ENCODE peak calls at places on chromosomes 13 and 19, in seven cellular contexts. O, Z, C, M, G, E and N are unnamed samples.

GRCh38 chr13:47933688-47934011 is 67.4 kb downstream of the SUCLA2 start:
- DNase-seq in Z (no peak), E (no peak), G (no peak), C (peak), M (no peak), O (no peak), N (no peak)

GRCh38 chr13:40488869-40489391 is 177.5 kb downstream of the FOXO1 start:
- DNase-seq in E (no peak), Z (no peak), O (no peak), G (no peak), M (no peak), C (no peak), N (no peak)

GRCh38 chr13:104577029-104577820 is 1511.0 kb upstream of the SLC10A2 start:
- DNase-seq in M (no peak), O (no peak), E (no peak), C (no peak), Z (no peak), G (no peak), N (no peak)

GRCh38 chr19:27754700-27755099 is 1458.3 kb downstream of the UQCRFS1 start:
- DNase-seq in Z (no peak), G (no peak), C (no peak), E (no peak), M (no peak), O (no peak), N (no peak)

GRCh38 chr13:84563611-84564010 is 681.3 kb upstream of the SLITRK1 start:
- DNase-seq in G (no peak), O (no peak), M (no peak), Z (no peak), C (no peak), E (no peak), N (no peak)

GRCh38 chr19:19747357-19748220 is 14.7 kb upstream of the ZNF14 start:
- DNase-seq in Z (no peak), G (no peak), O (no peak), E (no peak), C (no peak), M (peak), N (no peak)

GRCh38 chr19:31356587-31357314 is 7.5 kb upstream of the TSHZ3 start:
- DNase-seq in E (no peak), Z (no peak), G (no peak), C (no peak), M (no peak), O (no peak), N (peak)

GRCh38 chr19:4645718-4646117 is 6.4 kb downstream of the TNFAIP8L1 start:
- DNase-seq in M (no peak), G (no peak), O (no peak), C (no peak), E (no peak), Z (no peak), N (no peak)

GRCh38 chr13:42654760-42655159 is 80.8 kb downstream of the TNFSF11 start:
- DNase-seq in C (no peak), Z (no peak), E (no peak), G (no peak), M (no peak), O (no peak), N (no peak)

GRCh38 chr19:14091885-14092462 is 1.4 kb upstream of the SAMD1 start:
- DNase-seq in C (no peak), Z (no peak), G (peak), E (no peak), M (no peak), O (no peak), N (no peak)

GRCh38 chr13:113758651-113759524 is at the start of gene TMEM255B:
- DNase-seq in M (peak), C (no peak), E (peak), Z (peak), O (peak), G (peak), N (peak)

GRCh38 chr19:11378319-11379189 is 4.1 kb downstream of the SWSAP1 start:
- DNase-seq in G (peak), C (peak), M (peak), E (no peak), Z (peak), O (peak), N (peak)

GRCh38 chr13:97386832-97387486 is 47.0 kb upstream of the RAP2A start:
- DNase-seq in M (no peak), C (no peak), O (no peak), G (no peak), E (no peak), Z (no peak), N (no peak)

GRCh38 chr13:30074955-30075614 is 224.7 kb upstream of the UBL3 start:
- DNase-seq in O (no peak), G (no peak), M (no peak), Z (no peak), C (no peak), E (no peak), N (no peak)

GRCh38 chr13:43686557-43686956 is 100.2 kb downstream of the ENOX1 start:
- DNase-seq in O (no peak), Z (peak), E (peak), C (peak), G (no peak), M (no peak), N (peak)

GRCh38 chr13:29589967-29590366 is 5.5 kb downstream of the SLC7A1 start:
- DNase-seq in G (no peak), E (no peak), C (no peak), M (no peak), O (no peak), Z (no peak), N (no peak)

GRCh38 chr13:112205990-112206389 is 139.0 kb downstream of the SOX1 start:
- DNase-seq in M (no peak), C (no peak), O (no peak), Z (no peak), E (no peak), G (no peak), N (no peak)

GRCh38 chr19:49264258-49264657 is 60.7 kb downstream of the SLC6A16 start:
- DNase-seq in G (no peak), O (no peak), E (no peak), C (no peak), M (no peak), Z (no peak), N (no peak)

GRCh38 chr13:66689628-66690027 is 540.5 kb downstream of the PCDH9 start:
- DNase-seq in C (no peak), G (no peak), E (no peak), Z (no peak), M (no peak), O (no peak), N (no peak)

GRCh38 chr13:52969373-52969772 is 59.2 kb upstream of the OLFM4 start:
- DNase-seq in M (no peak), G (no peak), C (no peak), E (no peak), O (no peak), Z (no peak), N (no peak)

GRCh38 chr19:49136771-49137171 is 17.4 kb downstream of the PPFIA3 start:
- DNase-seq in C (no peak), M (peak), E (no peak), Z (no peak), O (no peak), G (no peak), N (no peak)

GRCh38 chr19:17402982-17403855 is 2.2 kb downstream of the BST2 start:
- DNase-seq in G (peak), Z (peak), M (no peak), E (no peak), C (no peak), O (no peak), N (no peak)

GRCh38 chr19:11887618-11888531 is at the start of gene ZNF69:
- DNase-seq in G (peak), M (peak), Z (no peak), C (peak), E (peak), O (peak), N (peak)

GRCh38 chr19:43690444-43690843 is 20.5 kb upstream of the PLAUR start:
- DNase-seq in M (no peak), Z (no peak), G (no peak), E (no peak), C (no peak), O (no peak), N (no peak)

GRCh38 chr13:27006519-27007161 is 165.0 kb downstream of the USP12 start:
- DNase-seq in E (no peak), Z (no peak), G (no peak), O (no peak), C (no peak), M (peak), N (peak)

GRCh38 chr19:17351815-17352435 is 14.6 kb downstream of the GTPBP3 start:
- DNase-seq in G (no peak), E (no peak), M (no peak), C (no peak), O (no peak), Z (no peak), N (no peak)

GRCh38 chr13:50380905-50381304 is 365.7 kb downstream of the KCNRG start:
- DNase-seq in O (no peak), Z (no peak), C (no peak), E (no peak), M (no peak), G (no peak), N (no peak)

GRCh38 chr13:30355405-30355741 is 48.0 kb upstream of the KATNAL1 start:
- DNase-seq in E (no peak), G (no peak), M (peak), Z (no peak), O (no peak), C (peak), N (no peak)

GRCh38 chr13:41060723-41061074 is 610 bp upstream of the WBP4 start:
- DNase-seq in G (peak), O (peak), C (peak), M (peak), Z (peak), E (peak), N (peak)

GRCh38 chr19:10543420-10544241 is at the start of gene ATG4D:
- DNase-seq in O (peak), G (peak), M (peak), Z (peak), C (peak), E (peak), N (peak)

GRCh38 chr13:67273001-67273400 is 42.9 kb upstream of the PCDH9 start:
- DNase-seq in Z (no peak), E (no peak), G (no peak), C (no peak), M (no peak), O (no peak), N (no peak)

DNA sequence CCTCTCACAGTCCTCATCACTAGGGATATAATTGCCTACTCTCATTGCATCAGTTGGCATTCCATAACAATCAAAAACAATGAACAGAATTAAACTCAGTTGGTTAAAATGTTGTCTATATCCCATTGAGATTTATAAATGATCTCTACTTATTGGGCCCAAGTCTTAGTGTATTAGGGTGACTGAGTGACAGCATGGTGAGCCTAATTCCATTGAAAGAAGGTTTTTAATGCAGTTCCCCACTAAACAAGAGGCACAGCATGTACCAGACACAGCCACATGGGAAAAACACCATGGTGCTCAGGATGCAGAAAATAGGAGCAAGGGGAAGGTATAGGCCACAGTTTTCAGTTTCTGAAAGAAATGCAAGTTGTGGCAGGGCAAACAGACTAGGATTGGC is 208.4 kb downstream of the RFC3 start:
- DNase-seq in M (no peak), E (no peak), C (no peak), O (no peak), Z (no peak), G (no peak), N (no peak)
- TF ChIP-seq POLR2A in M (no peak), E (no peak), C (no peak), O (no peak), Z (no peak), G (no peak), N (no peak)

DNA sequence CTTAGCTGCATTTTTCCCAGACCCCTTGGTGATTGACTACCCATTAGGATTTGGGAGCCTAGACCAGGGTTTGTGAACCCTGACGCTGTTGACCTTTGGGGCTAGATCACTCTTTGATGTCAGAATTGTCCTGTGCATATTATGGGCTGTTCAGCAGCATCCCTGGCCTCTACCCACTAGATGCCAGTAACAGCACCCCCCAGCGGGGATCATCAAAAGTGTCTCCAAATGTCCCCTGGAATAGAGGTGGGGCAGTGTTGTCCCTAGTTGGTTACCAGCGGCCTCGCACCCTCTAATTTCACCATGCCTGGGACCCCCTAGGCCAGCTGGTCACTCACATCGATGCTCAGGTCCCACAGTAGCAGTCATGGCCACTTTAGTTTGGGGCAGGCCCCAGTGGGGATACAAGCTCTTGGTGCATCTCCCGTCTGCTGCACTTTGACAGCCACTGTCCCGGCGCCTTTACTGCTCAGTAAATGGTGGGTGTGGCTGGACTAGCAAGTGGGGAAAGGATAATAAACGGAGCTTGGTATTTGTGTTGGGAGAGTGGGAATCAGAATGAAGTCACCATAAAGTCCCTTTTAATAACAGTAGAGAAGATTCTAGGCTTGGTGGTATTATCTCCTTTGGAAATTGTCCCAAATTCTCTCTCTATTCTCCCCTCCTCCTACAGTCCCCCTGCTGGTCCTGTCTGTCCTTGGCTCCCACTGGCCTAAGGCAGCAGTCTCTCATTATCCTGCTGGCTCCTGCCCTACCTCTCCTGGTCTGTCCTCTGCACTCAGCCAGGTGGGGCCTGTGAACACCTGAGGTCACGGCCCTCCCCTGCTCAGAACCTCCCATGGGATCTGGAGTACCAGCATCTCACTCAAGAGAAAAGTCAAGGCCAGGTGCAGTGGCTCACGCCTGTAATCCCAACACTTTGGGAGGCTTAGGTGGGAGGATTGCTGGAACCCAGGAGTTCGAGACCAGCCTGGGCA is 80.6 kb downstream of the SIPA1L3 start:
- DNase-seq in Z (no peak), G (no peak), C (peak), E (no peak), O (no peak), M (no peak), N (no peak)
- TF ChIP-seq CTCF in Z (peak), G (no peak), C (peak), E (no peak), O (no peak), M (no peak), N (no peak)

GRCh38 chr19:2944403-2944774 is 382 bp downstream of the ZNF77 start:
- DNase-seq in Z (no peak), M (no peak), E (no peak), G (no peak), C (no peak), O (no peak), N (no peak)

GRCh38 chr19:2942928-2943640 is 1.7 kb downstream of the ZNF77 start:
- DNase-seq in G (no peak), C (peak), O (no peak), E (no peak), M (no peak), Z (no peak), N (no peak)

GRCh38 chr19:2949939-2950285 is 5.1 kb upstream of the ZNF77 start:
- DNase-seq in Z (peak), M (peak), O (peak), E (no peak), C (peak), G (no peak), N (no peak)

GRCh38 chr19:2945575-2946184 is 909 bp upstream of the ZNF77 start:
- DNase-seq in Z (no peak), G (no peak), M (no peak), C (no peak), E (no peak), O (no peak), N (no peak)

GRCh38 chr19:2944775-2945574 is at the start of gene ZNF77:
- DNase-seq in G (peak), C (peak), O (peak), M (peak), E (peak), Z (peak), N (peak)
- TF ChIP-seq POLR2A in G (peak), C (peak), O (peak), M (no peak), E (no peak), Z (peak), N (no peak)

DNA sequence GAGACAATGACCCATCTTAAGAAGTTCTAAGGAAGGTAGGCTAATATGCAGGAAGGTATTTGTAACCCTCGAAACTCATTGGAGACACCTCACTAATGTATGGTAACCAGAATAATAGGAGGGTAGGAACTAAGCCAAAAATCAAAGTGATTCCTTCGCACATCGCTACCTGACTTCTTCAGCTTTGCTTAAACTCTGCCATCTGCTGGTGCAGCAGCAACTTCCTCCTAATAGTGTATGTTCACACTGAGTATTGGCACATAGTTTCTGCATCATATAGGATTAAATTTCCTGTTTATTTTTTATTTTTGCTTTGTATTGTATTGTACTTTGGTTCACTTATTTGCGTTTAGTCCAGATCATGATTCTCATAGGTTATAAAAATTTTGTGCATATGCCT is 676.2 kb downstream of the GPC5 start:
- DNase-seq in G (no peak), M (no peak), O (no peak), Z (no peak), C (peak), E (no peak), N (peak)
- TF ChIP-seq CTCF in G (no peak), M (no peak), O (no peak), Z (peak), C (peak), E (no peak), N (no peak)

DNA sequence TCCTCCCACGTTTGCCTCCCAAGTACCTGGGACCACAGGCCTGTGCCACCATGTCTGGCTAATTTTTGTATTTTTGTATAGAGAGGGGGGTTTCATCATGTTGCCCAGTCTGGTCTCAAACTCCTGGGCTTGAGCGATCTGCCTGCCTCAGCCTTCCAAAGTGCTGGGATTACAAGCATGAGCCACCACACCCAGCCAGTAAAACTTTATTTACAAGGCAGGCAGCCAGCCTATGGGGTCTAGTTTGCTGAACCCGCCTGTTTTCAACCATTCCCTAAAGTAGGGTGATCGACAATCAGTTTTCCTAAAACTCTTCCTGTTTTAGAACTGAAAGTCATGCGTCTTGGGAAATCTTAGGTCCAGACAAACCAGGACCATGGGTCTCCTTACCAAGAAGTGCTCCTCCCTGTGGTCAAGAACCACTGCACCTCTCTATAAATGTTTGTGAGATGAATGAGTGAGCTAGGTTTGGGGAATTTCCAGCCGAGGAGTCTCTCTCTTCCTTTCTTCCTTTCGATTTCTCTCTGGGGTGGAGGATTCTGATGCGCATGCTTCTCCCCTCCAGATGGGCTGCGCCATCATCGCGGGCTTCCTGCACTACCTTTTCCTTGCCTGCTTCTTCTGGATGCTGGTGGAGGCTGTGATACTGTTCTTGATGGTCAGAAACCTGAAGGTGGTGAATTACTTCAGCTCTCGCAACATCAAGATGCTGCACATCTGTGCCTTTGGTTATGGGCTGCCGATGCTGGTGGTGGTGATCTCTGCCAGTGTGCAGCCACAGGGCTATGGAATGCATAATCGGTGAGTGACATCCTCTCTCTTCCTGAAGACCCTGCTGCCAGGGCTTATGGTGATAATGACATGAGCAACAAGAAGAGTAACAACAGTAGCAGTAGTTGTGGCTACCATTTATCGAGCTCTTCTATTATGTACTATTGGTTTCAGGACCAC is 38.7 kb downstream of the ADGRE1 start:
- DNase-seq in G (no peak), C (no peak), Z (peak), M (no peak), O (no peak), E (no peak), N (no peak)
- TF ChIP-seq POLR2A in G (no peak), C (no peak), Z (no peak), M (no peak), O (no peak), E (no peak), N (no peak)

DNA sequence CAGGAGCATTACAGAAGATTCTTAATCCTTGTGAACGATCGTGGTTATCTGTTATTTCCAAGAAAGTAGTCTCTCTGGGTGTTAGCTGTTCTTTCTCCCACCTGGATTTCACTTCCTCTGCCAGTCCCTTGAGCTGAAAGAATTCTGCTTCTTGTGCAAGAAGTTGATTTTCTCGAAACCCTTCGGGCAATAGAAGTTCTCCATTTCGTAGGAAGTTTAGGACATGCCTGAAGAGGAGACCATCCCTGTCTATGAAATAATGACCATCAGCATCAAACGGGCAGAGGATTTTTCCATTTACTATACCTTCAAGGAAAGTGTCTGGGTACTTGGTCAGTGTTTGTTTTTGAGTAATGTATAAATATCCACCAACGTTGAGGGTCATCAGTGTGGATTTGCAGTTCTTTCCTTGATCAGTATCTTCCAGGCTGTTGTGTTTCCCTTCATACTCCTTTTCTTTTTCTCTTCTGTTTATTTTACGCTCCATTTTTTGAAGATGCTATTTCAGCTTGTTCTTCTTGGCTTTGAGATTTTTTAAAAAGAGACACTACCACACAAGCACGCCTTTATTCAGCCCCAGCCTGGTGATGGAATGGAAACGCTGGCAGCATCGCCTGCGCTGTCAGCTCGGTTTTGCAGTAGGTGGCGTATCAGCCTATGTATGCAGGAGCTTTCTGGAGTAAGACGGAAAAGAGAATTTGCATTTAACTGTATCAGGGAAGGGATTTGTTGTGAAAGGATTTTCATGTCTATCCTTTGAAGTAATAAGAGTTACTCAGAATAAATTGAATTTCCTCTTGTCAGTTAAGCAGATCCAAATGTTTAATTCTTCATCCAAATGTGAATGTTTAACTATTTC is 6.5 kb downstream of the KCTD4 start:
- DNase-seq in E (no peak), C (no peak), O (peak), G (peak), M (no peak), Z (no peak), N (no peak)
- TF ChIP-seq CTCF in E (no peak), C (peak), O (peak), G (no peak), M (no peak), Z (peak), N (no peak)